ENCODE peak calls at places on chromosome 14, in four cellular contexts. N is HepG2, W is HCT116, R is GM12878. Z is an unnamed sample.

GRCh38 chr14:38554046-38554445 is 298.2 kb upstream of the CLEC14A start:
- DNase-seq in R (no peak), N (no peak), W (no peak), Z (no peak)

GRCh38 chr14:101525646-101526527 is 35.4 kb upstream of the DIO3 start:
- DNase-seq in W (no peak), R (no peak), N (no peak), Z (no peak)

GRCh38 chr14:93648440-93649168 is 139.7 kb downstream of the PRIMA1 start:
- DNase-seq in R (no peak), W (peak; percentile 34), N (peak; percentile 28), Z (peak; percentile 8)

GRCh38 chr14:75531660-75532317 is 9.5 kb downstream of the BATF start:
- DNase-seq in W (no peak), R (no peak), N (no peak), Z (no peak)

GRCh38 chr14:73460691-73461127 is 2.4 kb upstream of the NUMB start:
- DNase-seq in N (no peak), W (no peak), R (no peak), Z (peak; percentile 46)

GRCh38 chr14:71488703-71489141 is 443.5 kb upstream of the RGS6 start:
- DNase-seq in N (no peak), W (no peak), R (no peak), Z (no peak)

GRCh38 chr14:52895000-52895399 is 55.9 kb downstream of the FERMT2 start:
- DNase-seq in R (no peak), W (peak; percentile 15), N (no peak), Z (no peak)

GRCh38 chr14:92511472-92512247 is 1.9 kb upstream of the RIN3 start:
- DNase-seq in N (no peak), W (peak; percentile 94), R (no peak), Z (no peak)

GRCh38 chr14:23056257-23056955 is 914 bp downstream of the CDH24 start:
- DNase-seq in N (peak; percentile 81), R (no peak), W (peak; percentile 81), Z (peak; percentile 87)

GRCh38 chr14:52220924-52221802 is 46.3 kb upstream of the PTGDR start:
- DNase-seq in N (no peak), R (no peak), W (no peak), Z (no peak)

GRCh38 chr14:96146131-96146771 is 58.4 kb upstream of the BDKRB2 start:
- DNase-seq in R (no peak), N (no peak), W (no peak), Z (no peak)

GRCh38 chr14:59244581-59244980 is 56.1 kb downstream of the DAAM1 start:
- DNase-seq in N (no peak), R (no peak), W (no peak), Z (no peak)

GRCh38 chr14:81275995-81276698 is 55.4 kb upstream of the GTF2A1 start:
- DNase-seq in R (no peak), W (no peak), N (no peak), Z (no peak)

GRCh38 chr14:101476258-101476930 is 84.9 kb upstream of the DIO3 start:
- DNase-seq in N (no peak), W (no peak), R (no peak), Z (no peak)

GRCh38 chr14:99195602-99196309 is 76.2 kb downstream of the BCL11B start:
- DNase-seq in W (no peak), N (no peak), R (no peak), Z (no peak)

GRCh38 chr14:28744126-28744525 is 22.5 kb upstream of the FOXG1 start:
- DNase-seq in N (no peak), R (no peak), W (no peak), Z (no peak)

GRCh38 chr14:96067985-96068930 is 29.1 kb downstream of the C14orf132 start:
- DNase-seq in R (no peak), W (no peak), N (no peak), Z (no peak)

GRCh38 chr14:51962678-51963077 is 26.7 kb upstream of the RTRAF start:
- DNase-seq in N (no peak), W (no peak), R (no peak), Z (no peak)

GRCh38 chr14:103801459-103801858 is 45.9 kb downstream of the PPP1R13B start:
- DNase-seq in W (no peak), R (no peak), N (peak; percentile 37), Z (no peak)

GRCh38 chr14:52596861-52597260 is 44.2 kb downstream of the GPR137C start:
- DNase-seq in W (no peak), N (no peak), R (no peak), Z (no peak)

GRCh38 chr14:78673845-78674244 is 503.7 kb downstream of the NRXN3 start:
- DNase-seq in N (no peak), W (no peak), R (no peak), Z (no peak)

GRCh38 chr14:80679273-80679672 is 262.3 kb downstream of the CEP128 start:
- DNase-seq in W (no peak), R (no peak), N (no peak), Z (no peak)

GRCh38 chr14:77376380-77376770 is 519 bp downstream of the TMED8 start:
- DNase-seq in W (no peak), R (no peak), N (no peak), Z (peak; percentile 19)

GRCh38 chr14:73426877-73427276 is 31.5 kb downstream of the NUMB start:
- DNase-seq in N (no peak), R (no peak), W (no peak), Z (no peak)

GRCh38 chr14:102675396-102675795 is 82.9 kb downstream of the RCOR1 start:
- DNase-seq in W (no peak), R (no peak), N (no peak), Z (no peak)

GRCh38 chr14:88985654-88986053 is 161.2 kb downstream of the TTC8 start:
- DNase-seq in R (no peak), W (no peak), N (no peak), Z (no peak)

GRCh38 chr14:98173291-98173690 is 1098.7 kb downstream of the BCL11B start:
- DNase-seq in R (no peak), W (no peak), N (no peak), Z (no peak)

GRCh38 chr14:33120966-33121365 is 182.3 kb downstream of the NPAS3 start:
- DNase-seq in W (no peak), N (no peak), R (no peak), Z (no peak)

GRCh38 chr14:24465369-24465768 is 22.8 kb upstream of the SDR39U1 start:
- DNase-seq in N (no peak), W (no peak), R (no peak), Z (no peak)

GRCh38 chr14:73725116-73726024 is 11.2 kb upstream of the PNMA1 start:
- DNase-seq in W (no peak), N (no peak), R (no peak), Z (peak; percentile 85)

GRCh38 chr14:32738206-32738871 is 200.3 kb upstream of the NPAS3 start:
- DNase-seq in N (no peak), W (no peak), R (no peak), Z (no peak)

DNA sequence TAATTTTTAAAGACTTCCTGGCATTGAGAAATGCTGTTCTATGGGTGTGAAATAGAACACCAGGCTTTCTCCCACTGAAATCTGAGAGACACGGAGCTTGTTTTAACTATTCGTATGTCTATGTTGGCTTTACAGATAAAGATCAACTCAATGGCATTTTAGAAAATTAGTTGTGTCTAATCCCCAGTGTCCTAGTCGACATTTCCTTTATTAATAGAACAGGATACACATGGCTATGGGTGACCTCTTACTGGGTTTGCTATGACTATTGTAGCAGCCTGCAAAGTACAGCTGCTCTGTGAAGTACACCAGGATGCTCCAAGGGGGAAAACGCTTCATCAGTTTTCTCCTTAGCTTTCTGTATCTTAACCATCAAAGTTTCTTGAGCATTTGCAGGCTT is 159.3 kb downstream of the SLC25A21 start:
- DNase-seq in N (no peak), R (no peak), W (no peak), Z (no peak)
- TF ChIP-seq ATF3 in N (no peak), R (no peak), W (no peak), Z (no peak)

DNA sequence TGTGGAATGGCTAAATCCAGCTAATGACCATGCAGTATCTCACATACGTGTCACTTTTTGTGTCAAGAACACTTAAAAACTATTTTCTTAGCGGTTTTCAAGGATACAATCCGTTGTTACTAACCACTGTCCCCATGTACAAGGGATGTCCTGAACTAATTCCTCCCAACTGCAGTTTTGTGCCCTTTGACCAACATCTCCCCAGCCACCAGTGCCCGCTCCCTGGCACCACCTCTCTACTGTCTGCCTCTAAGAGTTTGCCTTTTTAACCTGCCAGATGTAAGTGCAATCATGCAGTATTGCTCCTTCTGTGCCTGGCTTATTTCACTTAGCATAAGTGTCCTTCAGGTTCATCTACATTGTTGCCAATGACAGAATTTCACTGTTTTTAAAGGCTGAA is 315.7 kb downstream of the TMEM121 start:
- DNase-seq in R (no peak), W (no peak), N (no peak), Z (no peak)
- TF ChIP-seq ZBTB33 in R (no peak), W (no peak), N (no peak), Z (no peak)

GRCh38 chr14:35114036-35114435 is 7.8 kb downstream of the PPP2R3C start:
- DNase-seq in N (no peak), R (no peak), W (no peak), Z (no peak)

GRCh38 chr14:35116242-35116641 is 5.5 kb downstream of the PPP2R3C start:
- DNase-seq in W (no peak), N (no peak), R (no peak), Z (no peak)

GRCh38 chr14:35121026-35121886 is 534 bp downstream of the PPP2R3C start:
- DNase-seq in W (no peak), R (no peak), N (no peak), Z (peak; percentile 45)

GRCh38 chr14:35113308-35113950 is 8.4 kb downstream of the PPP2R3C start:
- DNase-seq in N (no peak), R (no peak), W (no peak), Z (no peak)

GRCh38 chr14:35117112-35117511 is 4.7 kb downstream of the PPP2R3C start:
- DNase-seq in N (no peak), R (no peak), W (no peak), Z (no peak)
- TF ChIP-seq ATF3 in N (no peak), R (no peak), W (no peak), Z (no peak)

GRCh38 chr14:69953266-69953905 is 74.2 kb downstream of the SMOC1 start:
- DNase-seq in R (no peak), W (no peak), N (no peak), Z (no peak)

GRCh38 chr14:69955855-69956567 is 76.8 kb downstream of the SMOC1 start:
- DNase-seq in N (no peak), R (no peak), W (no peak), Z (no peak)

GRCh38 chr14:69959136-69959535 is 79.9 kb downstream of the SMOC1 start:
- DNase-seq in R (no peak), W (no peak), N (no peak), Z (no peak)

GRCh38 chr14:69956970-69957369 is 77.8 kb downstream of the SMOC1 start:
- DNase-seq in R (no peak), W (no peak), N (no peak), Z (no peak)

GRCh38 chr14:69957986-69958385 is 78.8 kb downstream of the SMOC1 start:
- DNase-seq in N (no peak), W (no peak), R (no peak), Z (no peak)
- TF ChIP-seq ZBTB33 in N (no peak), W (no peak), R (no peak), Z (no peak)

GRCh38 chr14:91373591-91374245 is 43.9 kb downstream of the CCDC88C start:
- DNase-seq in R (peak; percentile 80), N (no peak), W (no peak), Z (no peak)
- TF ChIP-seq ATF3 in R (no peak), N (no peak), W (no peak), Z (no peak)